ENCODE peak calls at places on chromosomes 16 and 17, in nine cellular contexts. T is stimulated activated CD4-positive, alpha-beta T cell treated with anti-CD3 and anti-CD28 coated beads, TNF-alpha, amount 100 ng/mL, for 48 hours; Z is ACHN; G is brain microvascular endothelial cell; C is substantia nigra; D is hippocampal formation; V is fibroblast of the conjunctiva; Y is NB4; K is central memory CD8-positive, alpha-beta T cell. S is an unnamed sample.

GRCh38 chr16:84196727-84197486 is 6.0 kb downstream of the ADAD2 start:
- DNase-seq in T (no peak), Z (no peak), G (no peak), C (no peak), D (no peak), V (no peak), Y (no peak), K (no peak), S (no peak)

GRCh38 chr17:39618252-39618913 is 8.4 kb upstream of the PPP1R1B start:
- DNase-seq in T (no peak), Z (peak), G (no peak), C (no peak), D (no peak), V (no peak), Y (peak), K (no peak), S (no peak)

GRCh38 chr16:50469121-50469743 is 79.0 kb upstream of the NKD1 start:
- DNase-seq in T (no peak), Z (no peak), G (no peak), C (no peak), D (no peak), V (no peak), Y (no peak), K (no peak), S (no peak)

GRCh38 chr17:82713015-82713723 is 3.3 kb upstream of the FN3KRP start:
- DNase-seq in T (no peak), Z (no peak), G (no peak), C (no peak), D (no peak), V (no peak), Y (no peak), K (no peak), S (no peak)

GRCh38 chr17:64786337-64786736 is 124.2 kb upstream of the SMURF2 start:
- DNase-seq in T (no peak), Z (no peak), G (no peak), C (no peak), D (no peak), V (no peak), Y (no peak), K (no peak), S (no peak)

GRCh38 chr17:1999557-2000251 is 25.4 kb downstream of the RTN4RL1 start:
- DNase-seq in T (no peak), Z (no peak), G (no peak), C (no peak), D (peak), V (no peak), Y (no peak), K (no peak), S (no peak)

GRCh38 chr17:41812176-41813038 is at the start of gene FKBP10:
- DNase-seq in T (no peak), Z (peak), G (peak), C (peak), D (peak), V (peak), Y (no peak), K (peak), S (peak)

GRCh38 chr17:40915199-40915661 is 22.2 kb downstream of the KRT23 start:
- DNase-seq in T (no peak), Z (peak), G (peak), C (no peak), D (no peak), V (peak), Y (peak), K (no peak), S (no peak)